ENCODE peak calls at places on chromosomes 2 and 18, in ten cellular contexts. V, A, P, O, D, Q, E, M, F and I are unnamed samples.

GRCh38 chr2:7044253-7045250 is 127.3 kb downstream of the RNF144A start:
- DNase-seq in A (peak), Q (peak), D (peak), V (peak), F (no peak), P (peak), M (no peak), E (peak), O (no peak), I (no peak)

GRCh38 chr2:208334230-208334629 is 68.2 kb downstream of the PIKFYVE start:
- DNase-seq in M (no peak), A (no peak), P (no peak), V (no peak), D (no peak), Q (no peak), E (no peak), F (no peak), O (no peak), I (no peak)

GRCh38 chr2:25596506-25596905 is 76.9 kb downstream of the DTNB start:
- DNase-seq in Q (peak), A (no peak), P (no peak), F (no peak), O (no peak), V (no peak), M (no peak), D (no peak), E (no peak), I (no peak)

GRCh38 chr2:1459727-1460126 is 46.5 kb downstream of the TPO start:
- DNase-seq in M (no peak), P (no peak), F (no peak), D (no peak), V (no peak), A (no peak), O (no peak), E (no peak), Q (no peak), I (no peak)

GRCh38 chr2:25537526-25537925 is 135.9 kb downstream of the DTNB start:
- DNase-seq in Q (no peak), V (no peak), P (no peak), O (no peak), E (no peak), D (no peak), A (no peak), M (no peak), F (no peak), I (no peak)

GRCh38 chr2:216756435-216756834 is 61.1 kb upstream of the IGFBP5 start:
- DNase-seq in M (no peak), O (no peak), F (no peak), Q (no peak), V (no peak), A (no peak), P (no peak), E (no peak), D (no peak), I (no peak)

GRCh38 chr2:112794131-112794733 is 9.9 kb upstream of the IL1A start:
- DNase-seq in M (peak), V (peak), D (peak), E (peak), A (no peak), P (no peak), Q (peak), F (peak), O (no peak), I (peak)

GRCh38 chr2:9497017-9497416 is 22.7 kb downstream of the IAH1 start:
- DNase-seq in A (no peak), Q (no peak), M (no peak), O (no peak), D (no peak), E (no peak), P (no peak), V (no peak), F (no peak), I (no peak)

GRCh38 chr2:112304298-112304941 is 29.0 kb downstream of the ZC3H6 start:
- DNase-seq in A (no peak), V (no peak), O (no peak), F (no peak), E (no peak), P (no peak), D (no peak), Q (no peak), M (no peak), I (no peak)

GRCh38 chr18:9530226-9531009 is 55.1 kb downstream of the RALBP1 start:
- DNase-seq in V (no peak), F (no peak), M (no peak), E (peak), P (no peak), Q (no peak), D (no peak), O (no peak), A (no peak), I (no peak)

GRCh38 chr18:66682855-66683322 is 79.0 kb upstream of the CDH19 start:
- DNase-seq in A (no peak), Q (no peak), F (no peak), E (no peak), M (no peak), D (no peak), O (no peak), P (no peak), V (no peak), I (no peak)

GRCh38 chr18:3008546-3008945 is 4.4 kb downstream of the LPIN2 start:
- DNase-seq in O (no peak), E (peak), M (peak), F (no peak), D (peak), A (no peak), V (no peak), P (no peak), Q (peak), I (no peak)